ENCODE peak calls at places on chromosomes 5 and 9, in nine cellular contexts. P, D, N, G, B, Y, Z, T and R are unnamed samples.

GRCh38 chr5:13533833-13534232 is 410.7 kb downstream of the DNAH5 start:
- DNase-seq in Z (no peak), G (no peak), B (no peak), T (no peak), P (no peak), Y (no peak), N (no peak), D (no peak), R (no peak)

GRCh38 chr5:167730121-167730520 is 561.3 kb upstream of the WWC1 start:
- DNase-seq in Z (no peak), N (peak; percentile 87), D (no peak), P (no peak), G (no peak), Y (no peak), B (no peak), T (no peak), R (no peak)

GRCh38 chr9:128124873-128125574 is 2.5 kb downstream of the PTGES2 start:
- DNase-seq in P (peak; percentile 62), G (peak; percentile 53), D (peak; percentile 59), Z (peak; percentile 69), Y (peak; percentile 88), N (no peak), T (peak; percentile 76), B (peak; percentile 72), R (no peak)

GRCh38 chr9:111250836-111251452 is 79.1 kb downstream of the OR2K2 start:
- DNase-seq in G (no peak), N (no peak), Y (no peak), P (no peak), T (no peak), Z (no peak), D (no peak), B (no peak), R (no peak)

GRCh38 chr5:112646139-112646941 is 91.3 kb upstream of the APC start:
- DNase-seq in N (no peak), Z (no peak), B (no peak), T (no peak), D (no peak), P (no peak), G (no peak), Y (no peak), R (no peak)

GRCh38 chr9:84668204-84669007 is 1.1 kb upstream of the NTRK2 start:
- DNase-seq in Z (peak; percentile 72), Y (peak; percentile 91), T (peak; percentile 88), D (peak; percentile 88), N (peak; percentile 2), P (peak; percentile 51), G (no peak), B (peak; percentile 35), R (no peak)

GRCh38 chr9:133934512-133935221 is 57.5 kb downstream of the VAV2 start:
- DNase-seq in Z (peak; percentile 39), P (peak; percentile 35), T (no peak), B (no peak), N (no peak), D (no peak), Y (no peak), G (no peak), R (no peak)

GRCh38 chr9:107242073-107243063 is 40.7 kb upstream of the RAD23B start:
- DNase-seq in B (no peak), N (no peak), G (no peak), P (no peak), Z (no peak), T (no peak), Y (no peak), D (no peak), R (no peak)

GRCh38 chr5:20536813-20537212 is 548.8 kb upstream of the CDH18 start:
- DNase-seq in B (no peak), N (no peak), G (peak; percentile 6), T (no peak), Z (no peak), D (no peak), Y (no peak), P (no peak), R (no peak)

GRCh38 chr9:11374961-11375360 is 762.2 kb upstream of the PTPRD start:
- DNase-seq in Y (peak; percentile 1), T (no peak), D (no peak), P (no peak), Z (no peak), G (no peak), B (no peak), N (no peak), R (no peak)

GRCh38 chr9:87610200-87611155 is 112.8 kb downstream of the DAPK1 start:
- DNase-seq in D (no peak), B (no peak), G (no peak), P (no peak), T (no peak), Z (no peak), N (no peak), Y (no peak), R (no peak)

GRCh38 chr9:87606921-87607521 is 109.4 kb downstream of the DAPK1 start:
- DNase-seq in Z (no peak), G (no peak), T (no peak), D (no peak), N (peak; percentile 34), P (no peak), Y (no peak), B (no peak), R (no peak)

GRCh38 chr9:87605676-87606075 is 108.0 kb downstream of the DAPK1 start:
- DNase-seq in G (peak; percentile 73), T (no peak), B (no peak), P (no peak), N (no peak), Y (no peak), D (no peak), Z (no peak), R (no peak)

GRCh38 chr9:87607859-87608258 is 110.2 kb downstream of the DAPK1 start:
- DNase-seq in B (peak; percentile 51), G (no peak), Z (no peak), Y (no peak), D (no peak), N (no peak), P (no peak), T (no peak), R (no peak)

GRCh38 chr9:87609002-87609401 is 111.3 kb downstream of the DAPK1 start:
- DNase-seq in B (no peak), Y (no peak), G (no peak), D (no peak), T (no peak), Z (no peak), N (no peak), P (no peak), R (no peak)
- H3K36me3 ChIP-seq in B (no peaks in the 10 kb centered on the region), Y (peaks cover 19% of the 10 kb centered on the region), G (no peaks in the 10 kb centered on the region), D (no peaks in the 10 kb centered on the region), T (no peaks in the 10 kb centered on the region), Z (peaks cover 14% of the 10 kb centered on the region), N (no peaks in the 10 kb centered on the region), P (no peaks in the 10 kb centered on the region), R (no peaks in the 10 kb centered on the region)

GRCh38 chr5:140672455-140673186 is 755 bp downstream of the DND1 start:
- DNase-seq in G (no peak), Y (peak; percentile 66), N (no peak), P (peak; percentile 41), D (peak; percentile 39), T (peak; percentile 40), Z (no peak), B (no peak), R (no peak)
- H3K36me3 ChIP-seq in G (peaks cover 92% of the 10 kb centered on the region), Y (peaks cover 36% of the 10 kb centered on the region), N (peaks cover 44% of the 10 kb centered on the region), P (peaks cover 97% of the 10 kb centered on the region), D (peaks cover 42% of the 10 kb centered on the region), T (no peaks in the 10 kb centered on the region), Z (peaks cover 73% of the 10 kb centered on the region), B (no peaks in the 10 kb centered on the region), R (peaks cover 97% of the 10 kb centered on the region)

GRCh38 chr5:72185717-72186388 is 78.6 kb downstream of the MAP1B start:
- DNase-seq in T (no peak), N (no peak), Z (no peak), G (no peak), P (no peak), Y (no peak), D (no peak), B (no peak), R (no peak)

GRCh38 chr5:72188176-72188575 is 80.9 kb downstream of the MAP1B start:
- DNase-seq in Y (no peak), P (no peak), G (no peak), T (no peak), D (no peak), Z (no peak), N (no peak), B (no peak), R (no peak)

GRCh38 chr5:72184408-72184807 is 77.1 kb downstream of the MAP1B start:
- DNase-seq in P (no peak), Y (no peak), Z (no peak), D (no peak), G (no peak), B (no peak), N (no peak), T (no peak), R (no peak)

GRCh38 chr5:72189135-72189534 is 81.9 kb downstream of the MAP1B start:
- DNase-seq in D (no peak), B (no peak), T (no peak), Y (no peak), N (no peak), G (no peak), Z (no peak), P (no peak), R (no peak)

GRCh38 chr5:72187388-72188070 is 80.3 kb downstream of the MAP1B start:
- DNase-seq in P (no peak), G (no peak), D (no peak), B (no peak), T (no peak), Y (no peak), Z (no peak), N (no peak), R (no peak)
- H3K36me3 ChIP-seq in P (peaks cover 69% of the 10 kb centered on the region), G (no peaks in the 10 kb centered on the region), D (no peaks in the 10 kb centered on the region), B (no peaks in the 10 kb centered on the region), T (no peaks in the 10 kb centered on the region), Y (peaks cover 9% of the 10 kb centered on the region), Z (peaks cover 61% of the 10 kb centered on the region), N (peaks cover 3% of the 10 kb centered on the region), R (no peaks in the 10 kb centered on the region)

GRCh38 chr5:32100903-32101302 is 73.2 kb downstream of the GOLPH3 start:
- DNase-seq in G (no peak), T (no peak), P (no peak), B (no peak), D (no peak), N (no peak), Y (no peak), Z (no peak), R (no peak)

GRCh38 chr5:32102254-32102653 is 71.9 kb downstream of the GOLPH3 start:
- DNase-seq in Y (no peak), Z (no peak), B (no peak), N (no peak), G (no peak), P (no peak), T (no peak), D (no peak), R (no peak)

GRCh38 chr5:32100230-32100629 is 73.9 kb downstream of the GOLPH3 start:
- DNase-seq in Z (no peak), N (no peak), G (no peak), Y (no peak), P (no peak), B (no peak), D (no peak), T (peak; percentile 32), R (no peak)

GRCh38 chr5:32107291-32107690 is 66.8 kb downstream of the GOLPH3 start:
- DNase-seq in N (no peak), Y (no peak), P (no peak), Z (no peak), G (no peak), T (no peak), D (no peak), B (no peak), R (no peak)

DNA sequence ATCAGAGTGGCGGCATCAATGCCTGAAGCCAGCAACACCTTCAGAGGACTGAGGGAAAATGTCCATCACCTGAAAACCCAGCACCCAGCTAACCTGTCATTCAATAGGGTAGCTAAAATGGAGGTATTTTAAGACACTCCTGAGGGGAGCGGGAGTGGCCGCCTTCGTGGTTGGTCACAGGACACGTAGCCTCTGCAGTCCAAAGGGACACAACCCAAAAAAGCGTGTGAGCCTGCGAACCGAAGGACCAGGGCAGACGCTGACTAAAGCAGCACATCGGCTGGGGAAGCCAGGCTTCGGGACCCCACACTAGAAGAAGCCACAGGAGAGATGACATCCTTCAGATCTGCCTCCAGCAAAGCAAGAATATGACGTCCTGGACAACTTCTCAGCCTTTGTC is 70.6 kb downstream of the GOLPH3 start:
- DNase-seq in N (no peak), Y (no peak), B (no peak), T (no peak), Z (no peak), D (no peak), P (no peak), G (no peak), R (no peak)
- H3K36me3 ChIP-seq in N (peaks cover 35% of the 10 kb centered on the region), Y (peaks cover 44% of the 10 kb centered on the region), B (peaks cover 4% of the 10 kb centered on the region), T (no peaks in the 10 kb centered on the region), Z (peaks cover 81% of the 10 kb centered on the region), D (peaks cover 13% of the 10 kb centered on the region), P (peaks cover 97% of the 10 kb centered on the region), G (peaks cover 63% of the 10 kb centered on the region), R (peaks cover 34% of the 10 kb centered on the region)